ENCODE peak calls at places on chromosome 5, in five cellular contexts. I, D, T, H and R are unnamed samples.

GRCh38 chr5:174453690-174454089 is 270.7 kb upstream of the MSX2 start:
- DNase-seq in I (no peak), D (no peak), T (no peak), H (no peak), R (no peak)

GRCh38 chr5:53041071-53041692 is 52.0 kb downstream of the ITGA2 start:
- DNase-seq in I (no peak), D (no peak), T (no peak), H (no peak), R (no peak)

GRCh38 chr5:36177715-36178556 is 26.0 kb downstream of the SKP2 start:
- DNase-seq in I (peak; percentile 50), D (no peak), T (no peak), H (peak; percentile 36), R (peak; percentile 24)

GRCh38 chr5:112548246-112548982 is 129.3 kb upstream of the EPB41L4A start:
- DNase-seq in I (no peak), D (no peak), T (no peak), H (peak; percentile 54), R (no peak)

GRCh38 chr5:50969207-50970145 is 303.0 kb downstream of the PARP8 start:
- DNase-seq in I (peak; percentile 62), D (peak; percentile 38), T (no peak), H (no peak), R (no peak)

GRCh38 chr5:167030500-167031120 is 1260.8 kb upstream of the WWC1 start:
- DNase-seq in I (peak; percentile 64), D (peak; percentile 82), T (no peak), H (no peak), R (no peak)

GRCh38 chr5:116569999-116570398 is 4.6 kb downstream of the SEMA6A start:
- DNase-seq in I (no peak), D (no peak), T (no peak), H (no peak), R (no peak)

GRCh38 chr5:87944553-87945320 is 323.9 kb downstream of the TMEM161B start:
- DNase-seq in I (peak; percentile 95), D (peak; percentile 60), T (no peak), H (peak; percentile 98), R (no peak)

GRCh38 chr5:95317687-95318086 is 32.8 kb upstream of the MCTP1 start:
- DNase-seq in I (no peak), D (no peak), T (no peak), H (no peak), R (no peak)

GRCh38 chr5:139459451-139459934 is 3.0 kb downstream of the ECSCR start:
- DNase-seq in I (no peak), D (no peak), T (no peak), H (no peak), R (no peak)

GRCh38 chr5:118857700-118858099 is 130.6 kb downstream of the DTWD2 start:
- DNase-seq in I (no peak), D (no peak), T (no peak), H (no peak), R (no peak)

GRCh38 chr5:79236970-79237734 is 1.2 kb downstream of the JMY start:
- DNase-seq in I (peak; percentile 65), D (peak; percentile 52), T (no peak), H (no peak), R (no peak)

DNA sequence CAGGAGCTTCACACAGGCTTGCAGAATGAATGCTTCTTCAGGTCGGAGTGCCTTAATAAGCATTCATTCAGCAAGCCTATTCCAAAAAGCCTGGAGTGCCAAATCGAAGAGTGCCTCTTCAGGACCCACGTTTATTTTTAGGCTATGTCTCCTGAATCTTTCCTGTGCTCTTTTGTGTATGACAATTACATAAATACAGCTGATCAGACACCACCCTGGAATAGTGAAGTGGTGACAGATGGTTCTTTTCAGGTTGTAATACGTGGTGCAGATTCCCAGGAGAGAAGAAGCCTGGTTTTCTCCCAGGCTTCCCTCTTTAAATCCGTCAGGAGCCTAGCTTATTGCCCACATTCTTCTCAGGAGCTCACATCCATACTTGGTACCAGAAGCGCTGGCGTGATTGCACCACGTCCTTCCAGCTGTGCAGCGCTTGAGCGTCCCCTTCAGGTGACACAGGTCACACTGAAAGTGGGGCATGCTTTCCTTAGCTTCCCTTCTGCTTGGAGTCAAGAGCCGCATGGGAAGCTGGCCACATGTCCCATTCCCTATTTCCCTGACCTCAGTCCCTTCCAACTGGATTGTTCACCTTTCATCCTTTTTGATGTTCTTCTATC is 123.1 kb downstream of the ADCY2 start:
- DNase-seq in I (peak; percentile 55), D (peak; percentile 79), T (no peak), H (no peak), R (no peak)
- TF ChIP-seq CTCF in I (peak; percentile 53), D (peak; percentile 59), T (no peak), H (no peak), R (no peak)

GRCh38 chr5:131382407-131383395 is 118.8 kb downstream of the CDC42SE2 start:
- DNase-seq in I (peak; percentile 66), D (peak; percentile 12), T (no peak), H (no peak), R (no peak)
- TF ChIP-seq CTCF in I (peak; percentile 63), D (peak; percentile 57), T (peak; percentile 57), H (peak; percentile 40), R (peak; percentile 20)

GRCh38 chr5:150253416-150254208 is 36.0 kb downstream of the CAMK2A start:
- DNase-seq in I (no peak), D (peak; percentile 29), T (no peak), H (no peak), R (no peak)
- TF ChIP-seq CTCF in I (no peak), D (no peak), T (no peak), H (no peak), R (no peak)

GRCh38 chr5:91928751-91929521 is 545.8 kb upstream of the ARRDC3 start:
- DNase-seq in I (peak; percentile 25), D (no peak), T (no peak), H (peak; percentile 6), R (no peak)
- TF ChIP-seq CTCF in I (peak; percentile 76), D (no peak), T (no peak), H (peak; percentile 19), R (peak; percentile 48)

GRCh38 chr5:138282918-138283742 is 8.7 kb upstream of the GFRA3 start:
- DNase-seq in I (peak; percentile 69), D (peak; percentile 57), T (no peak), H (peak; percentile 26), R (peak; percentile 14)
- TF ChIP-seq CTCF in I (peak; percentile 71), D (no peak), T (peak; percentile 26), H (peak; percentile 59), R (peak; percentile 57)

GRCh38 chr5:149128023-149128875 is 13.0 kb upstream of the ABLIM3 start:
- DNase-seq in I (peak; percentile 58), D (peak; percentile 67), T (no peak), H (no peak), R (no peak)
- TF ChIP-seq CTCF in I (peak; percentile 80), D (peak; percentile 56), T (peak; percentile 38), H (peak; percentile 90), R (peak; percentile 83)